ENCODE peak calls at places on chromosomes 11 and 22, in eight cellular contexts. R, U, X, T, G, W, M and L are unnamed samples.

GRCh38 chr22:29621761-29622526 is 18.5 kb downstream of the NF2 start:
- DNase-seq in R (peak), U (no peak), X (no peak), T (peak), G (no peak), W (peak), M (peak), L (peak)

GRCh38 chr11:93686812-93687211 is 25.3 kb downstream of the CEP295 start:
- DNase-seq in R (peak), U (no peak), X (no peak), T (no peak), G (no peak), W (no peak), M (peak), L (no peak)

GRCh38 chr11:111871693-111872161 is 346 bp upstream of the ALG9 start:
- DNase-seq in R (no peak), U (no peak), X (no peak), T (no peak), G (no peak), W (no peak), M (no peak), L (peak)

GRCh38 chr11:93267383-93267782 is 63.2 kb upstream of the DEUP1 start:
- DNase-seq in R (no peak), U (no peak), X (no peak), T (no peak), G (no peak), W (no peak), M (no peak), L (no peak)

GRCh38 chr11:68036717-68037239 is 2.0 kb upstream of the TCIRG1 start:
- DNase-seq in R (no peak), U (peak), X (peak), T (no peak), G (peak), W (no peak), M (no peak), L (no peak)

GRCh38 chr11:31808721-31809542 is 2.2 kb downstream of the PAX6 start:
- DNase-seq in R (no peak), U (no peak), X (no peak), T (peak), G (no peak), W (no peak), M (no peak), L (no peak)

GRCh38 chr11:75635009-75635909 is 33.6 kb downstream of the MAP6 start:
- DNase-seq in R (peak), U (no peak), X (peak), T (no peak), G (no peak), W (no peak), M (peak), L (peak)

GRCh38 chr11:69419662-69420061 is 61.8 kb upstream of the LINC01488 start:
- DNase-seq in R (no peak), U (no peak), X (peak), T (no peak), G (peak), W (no peak), M (no peak), L (no peak)

GRCh38 chr22:37692627-37693285 is 4.1 kb upstream of the TRIOBP start:
- DNase-seq in R (no peak), U (no peak), X (no peak), T (no peak), G (no peak), W (no peak), M (no peak), L (no peak)

GRCh38 chr22:37801946-37802309 is 5.8 kb upstream of the GCAT start:
- DNase-seq in R (no peak), U (no peak), X (no peak), T (peak), G (no peak), W (no peak), M (no peak), L (peak)

GRCh38 chr11:8717876-8718753 is 35.5 kb downstream of the RPL27A start:
- DNase-seq in R (peak), U (peak), X (peak), T (peak), G (no peak), W (peak), M (peak), L (peak)

GRCh38 chr11:773425-773824 is 3.9 kb downstream of the GATD1 start:
- DNase-seq in R (no peak), U (no peak), X (no peak), T (no peak), G (no peak), W (no peak), M (no peak), L (no peak)

GRCh38 chr22:17366830-17367229 is 2.4 kb upstream of the CECR2 start:
- DNase-seq in R (peak), U (peak), X (peak), T (no peak), G (peak), W (no peak), M (no peak), L (no peak)

GRCh38 chr11:113553905-113554304 is 78.7 kb upstream of the DRD2 start:
- DNase-seq in R (no peak), U (no peak), X (no peak), T (no peak), G (no peak), W (no peak), M (no peak), L (no peak)

GRCh38 chr11:34358666-34359547 is 1.1 kb upstream of the ABTB2 start:
- DNase-seq in R (peak), U (peak), X (peak), T (peak), G (peak), W (peak), M (peak), L (peak)

GRCh38 chr22:49951986-49952896 is 8.3 kb upstream of the PIM3 start:
- DNase-seq in R (peak), U (no peak), X (no peak), T (peak), G (no peak), W (no peak), M (no peak), L (peak)

GRCh38 chr22:49543876-49544275 is 283.8 kb downstream of the BRD1 start:
- DNase-seq in R (no peak), U (no peak), X (peak), T (no peak), G (peak), W (no peak), M (no peak), L (no peak)

GRCh38 chr11:2194877-2195755 is 23.5 kb upstream of the TH start:
- DNase-seq in R (peak), U (peak), X (no peak), T (no peak), G (no peak), W (no peak), M (peak), L (peak)

GRCh38 chr11:1005913-1006312 is 30.6 kb downstream of the MUC6 start:
- DNase-seq in R (no peak), U (no peak), X (peak), T (no peak), G (no peak), W (no peak), M (peak), L (no peak)

GRCh38 chr11:63985812-63986155 is 454 bp upstream of the OTUB1 start:
- DNase-seq in R (no peak), U (peak), X (no peak), T (no peak), G (peak), W (no peak), M (no peak), L (peak)

GRCh38 chr11:95599959-95600586 is 189.5 kb downstream of the FAM76B start:
- DNase-seq in R (no peak), U (no peak), X (no peak), T (no peak), G (no peak), W (no peak), M (no peak), L (no peak)

GRCh38 chr22:47125603-47126002 is 363.2 kb downstream of the TBC1D22A start:
- DNase-seq in R (peak), U (no peak), X (no peak), T (no peak), G (peak), W (no peak), M (peak), L (no peak)

GRCh38 chr11:134260503-134260902 is 7.1 kb downstream of the ACAD8 start:
- DNase-seq in R (no peak), U (no peak), X (no peak), T (no peak), G (no peak), W (no peak), M (no peak), L (no peak)

GRCh38 chr11:130523609-130524008 is 75.2 kb downstream of the ADAMTS15 start:
- DNase-seq in R (peak), U (no peak), X (peak), T (peak), G (no peak), W (no peak), M (peak), L (peak)

GRCh38 chr22:37501610-37502341 is 15.6 kb upstream of the MFNG start:
- DNase-seq in R (peak), U (peak), X (no peak), T (no peak), G (no peak), W (no peak), M (peak), L (peak)

GRCh38 chr11:28384418-28384817 is 276.2 kb downstream of the METTL15 start:
- DNase-seq in R (peak), U (no peak), X (no peak), T (no peak), G (no peak), W (peak), M (peak), L (peak)

GRCh38 chr22:30541979-30542810 is 4.3 kb downstream of the SEC14L6 start:
- DNase-seq in R (no peak), U (no peak), X (no peak), T (no peak), G (no peak), W (no peak), M (no peak), L (peak)

GRCh38 chr11:13235895-13236294 is 41.7 kb upstream of the BMAL1 start:
- DNase-seq in R (no peak), U (no peak), X (no peak), T (no peak), G (no peak), W (no peak), M (no peak), L (no peak)

GRCh38 chr11:96092511-96092910 is 168.6 kb upstream of the MTMR2 start:
- DNase-seq in R (no peak), U (no peak), X (no peak), T (no peak), G (no peak), W (no peak), M (no peak), L (no peak)

GRCh38 chr11:44978961-44979331 is 28.3 kb upstream of the TP53I11 start:
- DNase-seq in R (no peak), U (peak), X (no peak), T (peak), G (peak), W (no peak), M (no peak), L (no peak)

GRCh38 chr22:32699686-32700085 is 101.8 kb upstream of the TIMP3 start:
- DNase-seq in R (no peak), U (no peak), X (no peak), T (peak), G (no peak), W (no peak), M (no peak), L (no peak)

GRCh38 chr11:119056397-119056999 is 507 bp downstream of the HYOU1 start:
- DNase-seq in R (peak), U (peak), X (peak), T (peak), G (no peak), W (no peak), M (no peak), L (peak)

GRCh38 chr22:35043251-35043931 is 22.6 kb upstream of the ISX start:
- DNase-seq in R (no peak), U (peak), X (no peak), T (no peak), G (no peak), W (no peak), M (no peak), L (no peak)

GRCh38 chr22:28976588-28976987 is 85.0 kb downstream of the C22orf31 start:
- DNase-seq in R (peak), U (no peak), X (no peak), T (peak), G (no peak), W (peak), M (peak), L (peak)

GRCh38 chr22:35479359-35479758 is 61.3 kb upstream of the RASD2 start:
- DNase-seq in R (no peak), U (no peak), X (peak), T (no peak), G (no peak), W (no peak), M (no peak), L (no peak)

GRCh38 chr11:116689413-116690127 is 83.2 kb downstream of the BUD13 start:
- DNase-seq in R (no peak), U (no peak), X (peak), T (no peak), G (peak), W (no peak), M (no peak), L (no peak)

GRCh38 chr11:117828641-117829368 is 4.3 kb upstream of the FXYD2 start:
- DNase-seq in R (peak), U (peak), X (peak), T (no peak), G (peak), W (no peak), M (peak), L (no peak)

GRCh38 chr22:40138866-40139265 is 38.9 kb upstream of the TNRC6B start:
- DNase-seq in R (no peak), U (no peak), X (no peak), T (no peak), G (no peak), W (no peak), M (no peak), L (no peak)

GRCh38 chr22:33492210-33492651 is 428.0 kb downstream of the LARGE1 start:
- DNase-seq in R (peak), U (no peak), X (no peak), T (no peak), G (no peak), W (no peak), M (no peak), L (no peak)

GRCh38 chr11:47565340-47566165 is at the start of gene PTPMT1:
- DNase-seq in R (peak), U (peak), X (peak), T (peak), G (peak), W (no peak), M (peak), L (peak)

GRCh38 chr11:122413677-122414076 is 241.8 kb upstream of the UBASH3B start:
- DNase-seq in R (no peak), U (no peak), X (no peak), T (no peak), G (no peak), W (no peak), M (no peak), L (no peak)
- TF ChIP-seq CTCF in R (no peak), U (no peak), X (no peak), T (no peak), G (no peak), W (no peak), M (no peak), L (no peak)

DNA sequence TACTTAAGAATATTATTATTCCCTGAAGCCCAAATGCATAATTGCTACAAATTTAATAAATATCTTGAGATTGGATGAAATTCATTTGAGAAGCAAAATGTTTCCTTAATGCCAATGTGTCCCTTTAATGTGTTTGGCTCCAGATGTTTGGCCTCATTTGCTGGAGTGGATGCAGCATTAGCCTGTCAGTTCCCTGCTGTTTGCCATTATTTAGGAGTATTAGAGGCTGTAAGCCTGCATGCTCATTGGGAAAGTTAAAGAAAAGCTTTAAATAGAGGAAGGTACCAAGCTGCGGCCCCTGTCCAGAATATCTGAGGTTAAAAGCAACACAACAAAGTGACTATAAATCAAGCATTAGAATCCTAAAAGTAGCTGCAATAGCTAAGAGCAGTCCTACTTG is 54.8 kb upstream of the PITPNB start:
- DNase-seq in R (no peak), U (no peak), X (no peak), T (no peak), G (no peak), W (no peak), M (no peak), L (no peak)
- H3K4me3 ChIP-seq in R (no peak), U (no peak), X (no peak), T (no peak), G (no peak), W (no peak), M (no peak), L (no peak)

GRCh38 chr11:11667056-11667455 is 45.3 kb upstream of the GALNT18 start:
- DNase-seq in R (peak), U (no peak), X (no peak), T (no peak), G (no peak), W (peak), M (peak), L (peak)
- TF ChIP-seq CTCF in R (no peak), U (no peak), X (no peak), T (no peak), G (no peak), W (peak), M (peak), L (no peak)

DNA sequence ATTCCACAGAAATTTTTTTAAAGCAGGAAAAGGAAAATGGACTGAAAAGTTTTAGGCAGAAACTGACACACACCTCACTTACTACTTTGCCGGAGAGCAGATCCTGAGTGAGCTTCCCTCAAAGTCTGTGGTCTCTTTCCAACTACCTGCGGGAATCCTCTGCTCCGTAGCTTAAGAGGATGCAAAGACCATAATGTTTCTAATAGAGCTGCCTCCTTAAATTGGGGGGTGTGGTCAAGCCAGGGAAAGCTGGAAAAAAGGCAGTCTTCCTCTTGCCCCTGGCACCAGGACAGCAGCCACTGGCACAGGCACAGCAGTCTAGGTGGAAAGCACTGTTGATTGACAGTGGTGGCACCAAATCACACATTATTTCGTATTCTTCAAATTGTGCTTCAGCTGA is at the start of gene ETS1:
- DNase-seq in R (no peak), U (no peak), X (no peak), T (no peak), G (no peak), W (no peak), M (no peak), L (peak)
- H3K4me3 ChIP-seq in R (peak), U (no peak), X (no peak), T (no peak), G (peak), W (no peak), M (no peak), L (no peak)

GRCh38 chr11:15941206-15941770 is 415.1 kb downstream of the SOX6 start:
- DNase-seq in R (peak), U (no peak), X (no peak), T (no peak), G (peak), W (peak), M (peak), L (peak)
- TF ChIP-seq CTCF in R (peak), U (peak), X (no peak), T (no peak), G (peak), W (peak), M (peak), L (peak)